ENCODE peak calls at places on chromosomes 12 and 14, in seven cellular contexts. P is keratinocyte, R is neural progenitor cell, B is PC-9, C is PC-3, M is GM23338, Q is endothelial cell of umbilical vein. J is an unnamed sample. For H3K27me3, the result is how much of the 10 kb centered on the place peaks cover.

GRCh38 chr14:79354336-79354735 is 857.0 kb downstream of the DIO2 start:
- DNase-seq in P (no peak), R (no peak), B (no peak), C (no peak), M (no peak), Q (no peak), J (no peak)

GRCh38 chr14:91606851-91607250 is 96.7 kb upstream of the PPP4R3A start:
- DNase-seq in P (no peak), R (no peak), B (no peak), C (no peak), M (no peak), Q (no peak), J (no peak)

GRCh38 chr12:131242741-131243496 is 289.2 kb downstream of the ADGRD1 start:
- DNase-seq in P (no peak), R (peak), B (no peak), C (peak), M (peak), Q (no peak), J (no peak)

GRCh38 chr12:32455607-32456063 is 56.3 kb downstream of the FGD4 start:
- DNase-seq in P (peak), R (peak), B (peak), C (peak), M (peak), Q (peak), J (peak)

GRCh38 chr12:110966081-110966760 is 45.8 kb upstream of the MYL2 start:
- DNase-seq in P (no peak), R (no peak), B (no peak), C (no peak), M (no peak), Q (no peak), J (no peak)

GRCh38 chr12:52238916-52239649 is 6.0 kb downstream of the KRT7 start:
- DNase-seq in P (no peak), R (no peak), B (no peak), C (peak), M (no peak), Q (no peak), J (no peak)

GRCh38 chr14:32224731-32225377 is 21.8 kb upstream of the RNU6-8 start:
- DNase-seq in P (no peak), R (peak), B (no peak), C (peak), M (peak), Q (peak), J (peak)

GRCh38 chr14:91008759-91009409 is 51.6 kb downstream of the RPS6KA5 start:
- DNase-seq in P (no peak), R (peak), B (no peak), C (peak), M (no peak), Q (no peak), J (peak)

GRCh38 chr12:81639196-81639595 is 120.0 kb downstream of the PPFIA2 start:
- DNase-seq in P (no peak), R (no peak), B (no peak), C (no peak), M (no peak), Q (no peak), J (peak)

GRCh38 chr12:24605466-24605865 is 343.4 kb downstream of the BCAT1 start:
- DNase-seq in P (no peak), R (no peak), B (no peak), C (no peak), M (no peak), Q (no peak), J (peak)

GRCh38 chr12:127809236-127809635 is 457.7 kb upstream of the TMEM132C start:
- DNase-seq in P (no peak), R (no peak), B (no peak), C (peak), M (no peak), Q (no peak), J (no peak)

GRCh38 chr12:76199808-76200207 is 115.3 kb upstream of the NAP1L1 start:
- DNase-seq in P (no peak), R (no peak), B (no peak), C (no peak), M (no peak), Q (no peak), J (peak)

GRCh38 chr12:56851462-56851861 is 82.7 kb downstream of the SDR9C7 start:
- DNase-seq in P (no peak), R (no peak), B (no peak), C (no peak), M (no peak), Q (no peak), J (no peak)

GRCh38 chr12:32091696-32092095 is 15.0 kb upstream of the BICD1 start:
- DNase-seq in P (no peak), R (no peak), B (no peak), C (no peak), M (no peak), Q (no peak), J (no peak)

GRCh38 chr12:12563529-12563928 is 866 bp upstream of the DUSP16 start:
- DNase-seq in P (no peak), R (peak), B (no peak), C (no peak), M (no peak), Q (peak), J (peak)

GRCh38 chr12:12561305-12562015 is 1.2 kb downstream of the DUSP16 start:
- DNase-seq in P (no peak), R (peak), B (peak), C (peak), M (peak), Q (no peak), J (peak)

GRCh38 chr12:12560587-12561304 is 1.9 kb downstream of the DUSP16 start:
- DNase-seq in P (peak), R (peak), B (peak), C (peak), M (peak), Q (peak), J (peak)

GRCh38 chr12:12562016-12562483 is 613 bp downstream of the DUSP16 start:
- DNase-seq in P (no peak), R (peak), B (no peak), C (peak), M (peak), Q (peak), J (peak)

GRCh38 chr12:12562585-12563245 is at the start of gene DUSP16:
- DNase-seq in P (peak), R (peak), B (peak), C (peak), M (peak), Q (peak), J (peak)
- TF ChIP-seq EZH2 in P (no peak), R (no peak), B (no peak), C (no peak), M (no peak), Q (no peak), J (no peak)

DNA sequence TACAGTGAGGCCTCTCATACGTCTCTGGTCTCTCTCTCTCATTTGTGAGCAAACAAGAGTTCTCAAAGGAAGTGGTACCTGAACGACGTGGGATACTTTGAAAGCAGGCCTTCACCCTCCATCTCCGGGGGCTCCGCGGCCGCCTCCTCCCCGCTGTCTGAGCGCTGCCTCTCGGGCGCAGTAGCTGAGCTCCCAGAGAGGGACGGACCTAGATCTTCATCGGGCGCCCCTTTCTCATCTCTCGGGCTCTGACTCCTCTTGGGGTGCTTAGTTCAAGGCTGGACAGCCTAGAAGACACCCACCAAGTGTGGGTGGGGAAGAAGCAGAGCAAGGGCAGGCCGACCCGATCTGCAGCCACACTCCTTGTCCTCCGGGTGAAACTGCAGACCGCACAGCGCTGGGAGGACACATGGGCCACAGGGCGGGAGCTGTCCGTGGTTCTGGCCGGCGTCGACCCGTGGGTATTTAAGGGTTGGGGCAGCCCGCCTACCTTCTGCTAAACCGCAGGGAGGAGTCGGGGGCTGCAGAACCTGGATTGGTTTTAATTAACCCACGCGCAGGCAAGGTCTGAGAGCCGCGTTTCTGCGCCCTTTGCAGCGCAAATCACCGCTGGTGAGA is 92.7 kb downstream of the PAH start:
- DNase-seq in P (no peak), R (peak), B (peak), C (peak), M (peak), Q (no peak), J (no peak)
- H3K27me3 ChIP-seq in P (under half), R (half or more), B (under half), C (under half), M (under half), Q (under half), J (under half)

GRCh38 chr14:41609704-41610183 is 3.1 kb downstream of the LRFN5 start:
- DNase-seq in P (no peak), R (peak), B (no peak), C (peak), M (peak), Q (no peak), J (peak)
- TF ChIP-seq EZH2 in P (no peak), R (no peak), B (no peak), C (no peak), M (no peak), Q (no peak), J (no peak)

GRCh38 chr14:104297721-104298401 is 159.5 kb downstream of the KIF26A start:
- DNase-seq in P (no peak), R (no peak), B (no peak), C (no peak), M (no peak), Q (no peak), J (no peak)

GRCh38 chr14:104297313-104297704 is 158.9 kb downstream of the KIF26A start:
- DNase-seq in P (no peak), R (no peak), B (no peak), C (no peak), M (no peak), Q (no peak), J (no peak)

GRCh38 chr14:104295681-104296387 is 157.4 kb downstream of the KIF26A start:
- DNase-seq in P (no peak), R (no peak), B (no peak), C (no peak), M (no peak), Q (no peak), J (no peak)

GRCh38 chr14:104294983-104295680 is 156.7 kb downstream of the KIF26A start:
- DNase-seq in P (no peak), R (no peak), B (no peak), C (no peak), M (no peak), Q (no peak), J (no peak)

DNA sequence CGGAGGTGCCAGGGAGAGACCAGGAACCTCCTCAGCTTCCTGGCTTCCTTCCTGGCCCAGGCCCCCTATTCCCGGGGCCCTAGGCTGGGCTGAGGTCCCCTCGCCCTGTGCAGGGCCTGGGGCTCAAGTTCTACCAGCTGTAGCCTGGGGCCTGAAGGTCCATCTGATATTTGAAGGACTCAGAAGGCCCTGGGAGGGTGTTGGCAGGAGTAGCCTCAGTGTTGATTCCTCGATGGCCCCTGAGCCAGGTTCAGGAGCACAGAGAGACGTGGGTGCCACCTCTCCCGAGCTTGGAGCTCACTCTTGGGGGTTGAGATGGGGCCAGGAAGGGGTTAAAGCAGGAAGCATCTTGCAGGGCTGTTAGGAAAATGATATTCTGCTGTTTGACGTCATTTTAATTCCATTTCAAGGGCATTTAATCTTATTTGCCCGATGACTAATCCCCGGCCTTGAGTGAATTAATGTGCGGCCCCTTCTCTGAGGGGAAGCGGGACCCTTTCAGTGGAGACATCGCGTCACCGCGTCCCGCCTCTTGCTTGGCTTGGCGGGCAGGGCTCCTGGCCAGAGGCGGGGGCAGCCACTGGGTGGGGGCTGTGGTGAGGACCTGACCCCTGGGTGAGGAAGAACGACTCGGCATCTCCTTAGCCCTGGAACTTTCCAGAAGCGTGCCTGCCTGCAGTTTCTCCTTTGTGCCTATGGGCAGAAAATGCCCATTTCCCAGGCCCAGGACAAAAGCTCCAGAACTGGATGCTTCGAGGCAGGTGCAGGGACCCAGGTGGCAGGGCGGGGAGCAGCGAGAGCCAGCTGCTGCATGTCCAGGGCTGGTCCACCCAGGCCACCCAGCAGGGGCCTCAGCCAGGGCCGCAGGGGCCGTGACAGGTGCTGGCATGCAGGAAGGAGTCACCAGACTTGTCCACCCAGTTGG is 158.3 kb downstream of the KIF26A start:
- DNase-seq in P (no peak), R (no peak), B (no peak), C (no peak), M (no peak), Q (peak), J (no peak)
- H3K27me3 ChIP-seq in P (under half), R (under half), B (under half), C (under half), M (under half), Q (under half), J (under half)